ENCODE peak calls at places on chromosomes 11 and 22, in six cellular contexts. H, E, L, V, B and D are unnamed samples.

GRCh38 chr11:32259641-32260081 is 168.8 kb downstream of the RCN1 start:
- DNase-seq in H (no peak), E (no peak), L (peak), V (peak), B (no peak), D (no peak)

GRCh38 chr11:119854521-119854920 is 125.5 kb upstream of the NECTIN1 start:
- DNase-seq in H (no peak), E (no peak), L (no peak), V (no peak), B (no peak), D (no peak)

GRCh38 chr11:117819096-117820040 is 5.2 kb downstream of the FXYD2 start:
- DNase-seq in H (peak), E (peak), L (peak), V (peak), B (peak), D (peak)

GRCh38 chr11:26901162-26901561 is 92.8 kb upstream of the FIBIN start:
- DNase-seq in H (no peak), E (no peak), L (no peak), V (no peak), B (no peak), D (no peak)

GRCh38 chr11:106156290-106156937 is 79.0 kb downstream of the AASDHPPT start:
- DNase-seq in H (no peak), E (peak), L (peak), V (peak), B (no peak), D (peak)

GRCh38 chr11:16993495-16993894 is 20.7 kb downstream of the PLEKHA7 start:
- DNase-seq in H (no peak), E (no peak), L (no peak), V (no peak), B (no peak), D (no peak)

GRCh38 chr11:122893131-122893530 is 10.6 kb downstream of the JHY start:
- DNase-seq in H (no peak), E (no peak), L (no peak), V (no peak), B (no peak), D (no peak)

GRCh38 chr11:10654211-10655150 is 39.1 kb downstream of the IRAG1 start:
- DNase-seq in H (no peak), E (peak), L (peak), V (peak), B (no peak), D (peak)

GRCh38 chr11:70536051-70536877 is 137.9 kb downstream of the CTTN start:
- DNase-seq in H (peak), E (no peak), L (no peak), V (no peak), B (no peak), D (no peak)

GRCh38 chr11:518463-519202 is 11.6 kb upstream of the RNH1 start:
- DNase-seq in H (peak), E (peak), L (peak), V (peak), B (peak), D (peak)

GRCh38 chr11:69074375-69074774 is 25.6 kb downstream of the TPCN2 start:
- DNase-seq in H (no peak), E (no peak), L (no peak), V (no peak), B (no peak), D (no peak)

GRCh38 chr11:71488968-71489265 is 35.9 kb downstream of the NADSYN1 start:
- DNase-seq in H (no peak), E (no peak), L (no peak), V (no peak), B (no peak), D (no peak)

GRCh38 chr11:84552791-84553190 is 1074.4 kb downstream of the DLG2 start:
- DNase-seq in H (no peak), E (no peak), L (no peak), V (no peak), B (no peak), D (peak)

GRCh38 chr11:130071211-130071712 is 1.6 kb downstream of the APLP2 start:
- DNase-seq in H (no peak), E (no peak), L (peak), V (peak), B (no peak), D (no peak)

GRCh38 chr11:820655-821512 is 2.2 kb downstream of the PNPLA2 start:
- DNase-seq in H (no peak), E (no peak), L (peak), V (peak), B (no peak), D (no peak)

GRCh38 chr11:86514453-86514852 is 139.8 kb downstream of the CCDC81 start:
- DNase-seq in H (no peak), E (no peak), L (no peak), V (no peak), B (no peak), D (no peak)

GRCh38 chr11:56845121-56845732 is 96.7 kb upstream of the OR9G4 start:
- DNase-seq in H (no peak), E (no peak), L (no peak), V (no peak), B (no peak), D (no peak)

GRCh38 chr11:112292785-112293407 is 32.2 kb upstream of the PLET1 start:
- DNase-seq in H (no peak), E (no peak), L (peak), V (peak), B (no peak), D (no peak)

GRCh38 chr11:121448431-121448941 is 3.6 kb upstream of the SORL1 start:
- DNase-seq in H (no peak), E (no peak), L (no peak), V (peak), B (no peak), D (no peak)

GRCh38 chr11:44623321-44623715 is 57.9 kb downstream of the CD82 start:
- DNase-seq in H (peak), E (no peak), L (no peak), V (no peak), B (no peak), D (no peak)

GRCh38 chr11:35126000-35126878 is 12.7 kb upstream of the CD44 start:
- DNase-seq in H (no peak), E (no peak), L (no peak), V (no peak), B (no peak), D (no peak)

GRCh38 chr11:14101388-14101787 is 138.9 kb downstream of the SPON1 start:
- DNase-seq in H (no peak), E (no peak), L (no peak), V (no peak), B (no peak), D (no peak)

GRCh38 chr11:115290479-115291390 is 213.5 kb downstream of the CADM1 start:
- DNase-seq in H (no peak), E (no peak), L (peak), V (no peak), B (no peak), D (no peak)

GRCh38 chr11:62116458-62116857 is 7.4 kb upstream of the INCENP start:
- DNase-seq in H (no peak), E (no peak), L (no peak), V (no peak), B (no peak), D (no peak)

GRCh38 chr11:128422576-128423370 is 164.6 kb downstream of the ETS1 start:
- DNase-seq in H (no peak), E (no peak), L (no peak), V (no peak), B (no peak), D (peak)

GRCh38 chr11:94926698-94927237 is 46.6 kb downstream of the CWC15 start:
- DNase-seq in H (peak), E (no peak), L (peak), V (peak), B (no peak), D (peak)

GRCh38 chr11:74023291-74023690 is 14.4 kb upstream of the UCP3 start:
- DNase-seq in H (no peak), E (no peak), L (no peak), V (no peak), B (no peak), D (no peak)

GRCh38 chr11:134414772-134415765 is 3.0 kb upstream of the B3GAT1 start:
- DNase-seq in H (no peak), E (no peak), L (no peak), V (no peak), B (no peak), D (no peak)

GRCh38 chr11:8222820-8223512 is 40.7 kb downstream of the LMO1 start:
- DNase-seq in H (no peak), E (no peak), L (no peak), V (no peak), B (no peak), D (no peak)

GRCh38 chr11:7851391-7851790 is 54.6 kb upstream of the OR5P2 start:
- DNase-seq in H (no peak), E (no peak), L (no peak), V (no peak), B (no peak), D (peak)

GRCh38 chr11:62054484-62055121 is 69.2 kb upstream of the INCENP start:
- DNase-seq in H (peak), E (no peak), L (peak), V (peak), B (no peak), D (peak)

GRCh38 chr11:119373917-119374631 is 7.4 kb downstream of the USP2 start:
- DNase-seq in H (peak), E (peak), L (peak), V (peak), B (peak), D (peak)

GRCh38 chr11:43987384-43988039 is 45.1 kb downstream of the C11orf96 start:
- DNase-seq in H (no peak), E (no peak), L (peak), V (peak), B (no peak), D (peak)

GRCh38 chr11:61890536-61891330 is 612 bp downstream of the FADS3 start:
- DNase-seq in H (peak), E (no peak), L (peak), V (peak), B (peak), D (peak)

GRCh38 chr22:41976961-41977566 is 7.8 kb downstream of the SEPTIN3 start:
- DNase-seq in H (no peak), E (no peak), L (no peak), V (no peak), B (peak), D (no peak)

GRCh38 chr22:36671398-36671797 is 32.2 kb downstream of the CACNG2 start:
- DNase-seq in H (no peak), E (no peak), L (no peak), V (no peak), B (no peak), D (no peak)

GRCh38 chr11:71305451-71306125 is 53.2 kb upstream of the SHANK2 start:
- DNase-seq in H (peak), E (no peak), L (peak), V (no peak), B (peak), D (no peak)

GRCh38 chr11:3207530-3208189 is 11.0 kb downstream of the MRGPRG start:
- DNase-seq in H (no peak), E (no peak), L (no peak), V (no peak), B (no peak), D (no peak)

GRCh38 chr11:116893906-116894305 is 56.5 kb upstream of the APOA1 start:
- DNase-seq in H (no peak), E (no peak), L (no peak), V (no peak), B (no peak), D (no peak)

GRCh38 chr11:76791861-76792260 is 8.7 kb downstream of the TSKU start:
- DNase-seq in H (peak), E (no peak), L (peak), V (peak), B (no peak), D (no peak)

DNA sequence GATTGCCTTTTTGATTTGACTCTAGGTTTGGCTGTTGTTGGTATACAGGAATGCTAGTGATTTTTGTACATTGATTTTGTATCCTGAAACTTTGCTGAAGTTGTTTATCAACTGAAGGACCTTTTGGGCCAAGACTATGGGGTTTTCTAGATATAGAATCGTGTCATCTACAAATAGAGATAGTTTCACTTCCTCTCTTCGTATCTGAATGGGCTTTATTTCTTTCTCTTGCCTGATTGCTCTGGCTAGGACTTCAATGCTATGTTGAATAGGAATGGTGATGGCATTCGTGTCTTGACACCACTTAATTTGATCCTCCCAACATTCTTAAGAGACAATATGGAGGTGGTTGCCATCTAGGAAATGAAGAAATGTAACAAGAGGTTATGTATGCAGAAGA is 388.1 kb upstream of the API5 start:
- DNase-seq in H (no peak), E (no peak), L (no peak), V (no peak), B (no peak), D (no peak)
- H3K4me2 ChIP-seq in H (no peak), E (no peak), L (no peak), V (no peak), B (no peak), D (no peak)

DNA sequence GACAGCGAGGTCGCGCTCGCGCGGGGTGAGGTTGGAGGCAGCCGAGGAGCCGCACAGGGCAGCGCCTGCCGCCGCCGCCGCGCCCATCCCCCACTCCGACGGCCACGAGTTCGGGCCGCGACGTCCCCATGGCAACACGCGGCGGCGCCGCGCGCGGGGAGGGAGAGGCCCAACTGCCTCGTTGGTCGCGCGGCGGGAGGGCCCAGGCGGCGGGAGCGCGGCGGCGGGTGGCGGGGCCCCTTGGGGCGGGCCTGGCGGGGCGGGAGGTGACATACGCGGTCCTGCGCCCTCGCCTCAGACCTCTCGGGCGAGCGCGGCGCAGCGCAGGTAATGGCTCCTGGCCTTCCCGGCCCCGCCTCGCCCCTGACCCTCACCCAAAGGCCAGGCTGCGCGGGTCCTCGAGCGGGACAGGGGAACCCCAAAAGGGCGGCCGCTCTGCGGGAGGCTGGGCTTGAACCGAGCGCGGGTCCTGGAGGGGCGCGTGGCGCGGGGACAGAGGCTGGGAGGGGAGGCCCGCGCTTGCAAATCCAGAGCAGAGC is at the start of gene DEUP1:
- DNase-seq in H (peak), E (peak), L (peak), V (no peak), B (peak), D (peak)
- H4K8ac ChIP-seq in H (no peak), E (no peak), L (peak), V (no peak), B (peak), D (no peak)

GRCh38 chr22:46606886-46607285 is 13.3 kb upstream of the GRAMD4 start:
- DNase-seq in H (no peak), E (no peak), L (no peak), V (no peak), B (no peak), D (no peak)
- H3K4me2 ChIP-seq in H (no peak), E (no peak), L (no peak), V (no peak), B (no peak), D (no peak)

DNA sequence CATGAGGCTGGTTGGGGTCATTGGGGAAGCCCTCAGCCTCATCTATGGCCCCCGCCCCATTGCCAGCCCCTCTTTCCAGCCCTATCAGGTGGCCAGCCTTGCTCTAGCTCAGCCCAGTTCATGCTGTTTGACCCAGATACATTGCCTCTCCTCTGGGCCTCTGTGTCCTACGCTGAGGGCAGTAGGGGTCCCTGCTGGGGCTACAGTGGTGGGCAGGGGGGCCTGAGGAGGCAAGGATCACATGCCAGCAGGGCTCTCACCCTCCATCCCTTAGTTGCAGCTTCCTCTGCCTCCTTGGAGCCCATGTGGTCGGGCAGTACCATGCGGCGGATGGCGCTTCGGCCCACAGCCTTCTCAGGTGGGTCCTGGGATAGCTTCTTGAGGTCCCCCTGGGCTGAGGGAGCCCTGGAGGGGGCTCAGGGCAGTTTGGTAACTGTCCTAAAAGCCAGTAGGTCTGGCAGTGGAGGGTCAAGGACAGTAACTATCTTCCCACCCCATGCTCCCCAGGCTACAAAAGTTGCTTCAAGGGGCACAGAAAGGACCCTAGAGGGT is 19.2 kb downstream of the EMID1 start:
- DNase-seq in H (no peak), E (no peak), L (no peak), V (no peak), B (no peak), D (no peak)
- H4K8ac ChIP-seq in H (no peak), E (no peak), L (no peak), V (no peak), B (peak), D (no peak)

GRCh38 chr11:12694182-12694531 is 19.9 kb downstream of the TEAD1 start:
- DNase-seq in H (no peak), E (no peak), L (no peak), V (peak), B (no peak), D (no peak)

GRCh38 chr11:12693075-12693473 is 18.9 kb downstream of the TEAD1 start:
- DNase-seq in H (no peak), E (no peak), L (peak), V (no peak), B (no peak), D (no peak)

GRCh38 chr11:12693485-12694181 is 19.4 kb downstream of the TEAD1 start:
- DNase-seq in H (no peak), E (no peak), L (peak), V (peak), B (no peak), D (peak)

GRCh38 chr11:12691473-12691872 is 17.3 kb downstream of the TEAD1 start:
- DNase-seq in H (no peak), E (no peak), L (peak), V (peak), B (no peak), D (no peak)

GRCh38 chr11:12692238-12693074 is 18.2 kb downstream of the TEAD1 start:
- DNase-seq in H (no peak), E (no peak), L (peak), V (peak), B (no peak), D (peak)
- H3K4me2 ChIP-seq in H (no peak), E (no peak), L (peak), V (peak), B (peak), D (no peak)

GRCh38 chr22:31148953-31149627 is 8.8 kb upstream of the PLA2G3 start:
- DNase-seq in H (peak), E (peak), L (peak), V (peak), B (peak), D (peak)
- H4K8ac ChIP-seq in H (no peak), E (no peak), L (no peak), V (peak), B (no peak), D (no peak)

GRCh38 chr22:30541979-30542810 is 4.3 kb downstream of the SEC14L6 start:
- DNase-seq in H (peak), E (peak), L (peak), V (no peak), B (peak), D (peak)
- H3K4me2 ChIP-seq in H (peak), E (peak), L (peak), V (peak), B (peak), D (peak)

DNA sequence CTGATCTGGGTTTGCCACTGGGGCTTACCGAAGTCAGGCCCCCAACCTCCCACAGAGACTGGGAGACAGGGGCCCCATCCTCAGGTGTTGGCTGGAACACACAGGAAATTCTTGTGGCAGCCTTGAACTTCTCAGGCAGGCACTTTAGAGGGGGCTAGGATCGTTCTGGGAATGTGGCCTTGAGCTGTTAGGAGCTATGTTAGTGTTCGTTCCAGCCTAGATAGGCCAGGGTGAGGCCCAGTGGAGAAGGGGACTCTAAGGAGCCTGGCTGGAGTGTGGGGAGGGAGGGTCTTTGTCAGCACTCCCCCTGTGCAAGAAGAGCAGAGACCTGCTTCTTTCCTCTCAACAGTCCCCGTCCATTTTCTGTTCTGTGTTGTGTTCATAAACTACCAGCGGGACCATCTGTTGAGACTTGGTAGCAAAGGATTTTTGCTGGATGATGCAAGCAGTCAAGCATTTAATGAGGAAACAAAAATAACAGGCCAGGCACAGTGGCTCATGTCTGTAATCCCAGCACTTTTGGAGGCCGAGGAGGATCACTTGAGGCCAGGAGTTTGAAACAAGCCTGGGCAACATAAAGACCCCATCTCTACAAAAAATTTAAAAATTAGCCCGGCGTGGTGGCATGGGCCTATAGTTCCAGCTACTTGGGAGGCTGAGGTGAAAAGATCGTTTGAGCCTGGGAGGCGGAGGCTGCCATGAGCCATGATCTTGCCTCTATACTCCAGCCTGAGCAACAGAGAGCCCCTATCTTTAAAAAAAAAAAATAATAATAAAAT is 1.5 kb upstream of the TXNRD2 start:
- DNase-seq in H (peak), E (no peak), L (peak), V (peak), B (no peak), D (peak)
- H4K8ac ChIP-seq in H (no peak), E (no peak), L (peak), V (peak), B (no peak), D (no peak)

DNA sequence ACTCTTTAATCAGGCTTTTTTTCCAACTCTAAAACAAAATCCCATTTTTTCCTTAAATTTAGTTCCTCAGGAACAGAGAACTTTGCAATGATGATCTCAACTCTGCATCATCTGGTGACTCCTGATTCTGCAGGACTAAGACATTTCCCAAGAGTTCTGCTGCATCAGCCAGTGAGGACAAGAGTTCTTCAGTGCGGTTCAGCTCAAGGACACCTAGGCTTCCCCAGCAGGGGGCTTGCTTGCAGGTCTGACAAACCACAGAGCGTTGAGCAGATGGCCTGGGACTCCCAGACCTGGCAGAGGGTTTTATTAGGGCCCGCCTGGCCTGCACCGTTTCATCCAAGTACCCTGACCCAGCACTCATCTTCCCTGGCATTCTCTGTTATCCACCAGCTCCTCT is 6.4 kb downstream of the CDCA5 start:
- DNase-seq in H (no peak), E (no peak), L (no peak), V (peak), B (no peak), D (peak)
- H3K4me2 ChIP-seq in H (no peak), E (no peak), L (no peak), V (no peak), B (no peak), D (no peak)